ENCODE peak calls at places on chromosome 7, in eight cellular contexts. One of them, this sample, is unnamed.

GRCh38 chr7:96701258-96701657 is 8.4 kb downstream of the SEM1 start:
- DNase-seq in IMR-90: no peak
- DNase-seq in heart left ventricle: no peak
- DNase-seq in Peyer's patch: no peak
- DNase-seq in tibial artery: no peak
- DNase-seq in DND-41: no peak
- DNase-seq in neural crest cell: peak; percentile 7
- DNase-seq in psoas muscle: no peak
- DNase-seq in this sample: no peak

GRCh38 chr7:104137971-104138370 is 69.8 kb downstream of the ORC5 start:
- DNase-seq in IMR-90: peak; percentile 83
- DNase-seq in heart left ventricle: no peak
- DNase-seq in Peyer's patch: no peak
- DNase-seq in tibial artery: no peak
- DNase-seq in DND-41: no peak
- DNase-seq in neural crest cell: no peak
- DNase-seq in psoas muscle: no peak
- DNase-seq in this sample: no peak

GRCh38 chr7:133837248-133837647 is 289.9 kb upstream of the LRGUK start:
- DNase-seq in IMR-90: no peak
- DNase-seq in heart left ventricle: no peak
- DNase-seq in Peyer's patch: no peak
- DNase-seq in tibial artery: no peak
- DNase-seq in DND-41: no peak
- DNase-seq in neural crest cell: no peak
- DNase-seq in psoas muscle: no peak
- DNase-seq in this sample: no peak

GRCh38 chr7:117190104-117190503 is 132.8 kb downstream of the WNT2 start:
- DNase-seq in IMR-90: no peak
- DNase-seq in heart left ventricle: no peak
- DNase-seq in Peyer's patch: no peak
- DNase-seq in tibial artery: no peak
- DNase-seq in DND-41: no peak
- DNase-seq in neural crest cell: no peak
- DNase-seq in psoas muscle: no peak
- DNase-seq in this sample: no peak

GRCh38 chr7:140078392-140078791 is 15.6 kb upstream of the PARP12 start:
- DNase-seq in IMR-90: no peak
- DNase-seq in heart left ventricle: no peak
- DNase-seq in Peyer's patch: peak; percentile 49
- DNase-seq in tibial artery: no peak
- DNase-seq in DND-41: no peak
- DNase-seq in neural crest cell: no peak
- DNase-seq in psoas muscle: no peak
- DNase-seq in this sample: no peak

GRCh38 chr7:1065263-1066260 is 21.2 kb downstream of the GPR146 start:
- DNase-seq in IMR-90: peak; percentile 58
- DNase-seq in heart left ventricle: peak; percentile 93
- DNase-seq in Peyer's patch: peak; percentile 82
- DNase-seq in tibial artery: peak; percentile 88
- DNase-seq in DND-41: peak; percentile 66
- DNase-seq in neural crest cell: peak; percentile 84
- DNase-seq in psoas muscle: peak; percentile 86
- DNase-seq in this sample: peak; percentile 89

GRCh38 chr7:141370178-141370577 is 181.0 kb upstream of the AGK start:
- DNase-seq in IMR-90: no peak
- DNase-seq in heart left ventricle: no peak
- DNase-seq in Peyer's patch: no peak
- DNase-seq in tibial artery: no peak
- DNase-seq in DND-41: no peak
- DNase-seq in neural crest cell: no peak
- DNase-seq in psoas muscle: no peak
- DNase-seq in this sample: no peak

GRCh38 chr7:34747842-34748241 is 89.8 kb downstream of the NPSR1 start:
- DNase-seq in IMR-90: no peak
- DNase-seq in heart left ventricle: no peak
- DNase-seq in Peyer's patch: no peak
- DNase-seq in tibial artery: no peak
- DNase-seq in DND-41: no peak
- DNase-seq in neural crest cell: no peak
- DNase-seq in psoas muscle: no peak
- DNase-seq in this sample: no peak

GRCh38 chr7:20783716-20784310 is 2.9 kb downstream of the SP8 start:
- DNase-seq in IMR-90: no peak
- DNase-seq in heart left ventricle: peak; percentile 60
- DNase-seq in Peyer's patch: no peak
- DNase-seq in tibial artery: no peak
- DNase-seq in DND-41: no peak
- DNase-seq in neural crest cell: no peak
- DNase-seq in psoas muscle: no peak
- DNase-seq in this sample: peak; percentile 11

GRCh38 chr7:29332875-29333482 is 138.4 kb downstream of the CHN2 start:
- DNase-seq in IMR-90: no peak
- DNase-seq in heart left ventricle: no peak
- DNase-seq in Peyer's patch: no peak
- DNase-seq in tibial artery: no peak
- DNase-seq in DND-41: no peak
- DNase-seq in neural crest cell: no peak
- DNase-seq in psoas muscle: no peak
- DNase-seq in this sample: no peak

GRCh38 chr7:25720427-25720826 is 431.6 kb upstream of the NFE2L3 start:
- DNase-seq in IMR-90: peak; percentile 2
- DNase-seq in heart left ventricle: no peak
- DNase-seq in Peyer's patch: no peak
- DNase-seq in tibial artery: no peak
- DNase-seq in DND-41: no peak
- DNase-seq in neural crest cell: no peak
- DNase-seq in psoas muscle: no peak
- DNase-seq in this sample: no peak
- TF ChIP-seq CTCF in IMR-90: peak; percentile 17
- TF ChIP-seq CTCF in heart left ventricle: no peak
- TF ChIP-seq CTCF in Peyer's patch: peak; percentile 26
- TF ChIP-seq CTCF in tibial artery: peak; percentile 10
- TF ChIP-seq CTCF in DND-41: peak; percentile 37
- TF ChIP-seq CTCF in neural crest cell: peak; percentile 63
- TF ChIP-seq CTCF in psoas muscle: no peak
- TF ChIP-seq CTCF in this sample: no peak

DNA sequence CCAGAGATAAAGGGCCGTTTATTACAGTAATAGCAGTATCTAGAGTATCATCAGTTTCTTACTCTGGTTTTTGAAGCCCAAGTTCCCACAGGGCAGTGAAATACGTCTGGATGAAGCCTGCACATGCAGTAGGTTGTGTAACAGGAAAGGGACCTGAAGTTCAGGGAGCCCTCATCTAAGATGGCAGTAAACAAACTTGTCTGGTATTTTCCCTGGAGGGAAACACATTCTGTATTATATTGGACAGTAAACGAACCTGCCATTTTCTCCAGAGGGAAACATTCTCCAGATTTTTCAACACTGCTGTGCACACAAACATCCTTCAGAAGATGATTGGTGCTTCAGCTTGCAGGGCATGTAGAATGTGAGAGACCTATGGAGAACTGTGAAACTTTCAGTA is 189.9 kb downstream of the TFEC start:
- DNase-seq in IMR-90: no peak
- DNase-seq in heart left ventricle: no peak
- DNase-seq in Peyer's patch: no peak
- DNase-seq in tibial artery: no peak
- DNase-seq in DND-41: no peak
- DNase-seq in neural crest cell: no peak
- DNase-seq in psoas muscle: no peak
- DNase-seq in this sample: no peak
- TF ChIP-seq CTCF in IMR-90: no peak
- TF ChIP-seq CTCF in heart left ventricle: no peak
- TF ChIP-seq CTCF in Peyer's patch: no peak
- TF ChIP-seq CTCF in tibial artery: no peak
- TF ChIP-seq CTCF in DND-41: no peak
- TF ChIP-seq CTCF in neural crest cell: no peak
- TF ChIP-seq CTCF in psoas muscle: no peak
- TF ChIP-seq CTCF in this sample: no peak

DNA sequence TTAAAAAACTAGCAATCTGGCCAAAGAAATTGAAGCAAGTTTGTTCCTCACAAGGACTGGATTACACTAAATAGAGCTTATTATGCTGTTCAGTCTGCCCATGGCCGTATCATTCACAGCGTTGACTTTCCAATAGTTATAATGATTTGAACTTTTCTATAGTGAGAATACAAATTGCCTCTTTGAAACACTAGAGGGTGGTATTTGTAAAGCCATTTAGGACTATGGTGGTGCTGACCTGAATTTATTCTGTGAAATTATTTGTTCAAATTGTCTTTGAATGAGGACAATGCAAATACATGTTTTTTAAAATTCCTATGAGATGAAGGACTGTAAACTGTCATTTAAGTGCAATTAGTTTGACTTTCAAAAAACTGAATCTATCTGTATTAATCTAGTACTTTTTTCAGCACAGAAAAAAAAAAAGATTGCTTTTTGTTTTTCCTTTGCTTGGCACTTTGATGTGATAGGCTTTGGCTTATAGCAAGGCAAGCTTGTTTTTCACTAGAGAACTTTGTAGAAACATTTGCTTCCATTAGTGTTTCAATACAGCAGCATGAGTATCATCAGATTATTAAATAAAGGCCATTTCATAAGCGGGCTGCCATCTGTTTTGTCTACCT is 122.6 kb upstream of the TMEM229A start:
- DNase-seq in IMR-90: peak; percentile 44
- DNase-seq in heart left ventricle: no peak
- DNase-seq in Peyer's patch: no peak
- DNase-seq in tibial artery: no peak
- DNase-seq in DND-41: no peak
- DNase-seq in neural crest cell: no peak
- DNase-seq in psoas muscle: no peak
- DNase-seq in this sample: no peak
- TF ChIP-seq CTCF in IMR-90: peak; percentile 65
- TF ChIP-seq CTCF in heart left ventricle: peak; percentile 35
- TF ChIP-seq CTCF in Peyer's patch: peak; percentile 46
- TF ChIP-seq CTCF in tibial artery: peak; percentile 24
- TF ChIP-seq CTCF in DND-41: peak; percentile 55
- TF ChIP-seq CTCF in neural crest cell: peak; percentile 80
- TF ChIP-seq CTCF in psoas muscle: peak; percentile 30
- TF ChIP-seq CTCF in this sample: peak; percentile 21

GRCh38 chr7:92720604-92721350 is 115.6 kb downstream of the CDK6 start:
- DNase-seq in IMR-90: no peak
- DNase-seq in heart left ventricle: no peak
- DNase-seq in Peyer's patch: no peak
- DNase-seq in tibial artery: no peak
- DNase-seq in DND-41: no peak
- DNase-seq in neural crest cell: no peak
- DNase-seq in psoas muscle: no peak
- DNase-seq in this sample: no peak
- TF ChIP-seq CTCF in IMR-90: no peak
- TF ChIP-seq CTCF in heart left ventricle: no peak
- TF ChIP-seq CTCF in Peyer's patch: no peak
- TF ChIP-seq CTCF in tibial artery: no peak
- TF ChIP-seq CTCF in DND-41: peak; percentile 16
- TF ChIP-seq CTCF in neural crest cell: no peak
- TF ChIP-seq CTCF in psoas muscle: no peak
- TF ChIP-seq CTCF in this sample: no peak

GRCh38 chr7:32390210-32390609 is 100.0 kb downstream of the LSM5 start:
- DNase-seq in IMR-90: no peak
- DNase-seq in heart left ventricle: no peak
- DNase-seq in Peyer's patch: no peak
- DNase-seq in tibial artery: no peak
- DNase-seq in DND-41: no peak
- DNase-seq in neural crest cell: no peak
- DNase-seq in psoas muscle: no peak
- DNase-seq in this sample: no peak
- TF ChIP-seq CTCF in IMR-90: no peak
- TF ChIP-seq CTCF in heart left ventricle: no peak
- TF ChIP-seq CTCF in Peyer's patch: no peak
- TF ChIP-seq CTCF in tibial artery: no peak
- TF ChIP-seq CTCF in DND-41: no peak
- TF ChIP-seq CTCF in neural crest cell: no peak
- TF ChIP-seq CTCF in psoas muscle: no peak
- TF ChIP-seq CTCF in this sample: no peak

GRCh38 chr7:76246804-76247389 is 45.2 kb downstream of the SRRM3 start:
- DNase-seq in IMR-90: no peak
- DNase-seq in heart left ventricle: no peak
- DNase-seq in Peyer's patch: no peak
- DNase-seq in tibial artery: no peak
- DNase-seq in DND-41: no peak
- DNase-seq in neural crest cell: no peak
- DNase-seq in psoas muscle: no peak
- DNase-seq in this sample: no peak
- TF ChIP-seq CTCF in IMR-90: no peak
- TF ChIP-seq CTCF in heart left ventricle: no peak
- TF ChIP-seq CTCF in Peyer's patch: no peak
- TF ChIP-seq CTCF in tibial artery: no peak
- TF ChIP-seq CTCF in DND-41: no peak
- TF ChIP-seq CTCF in neural crest cell: no peak
- TF ChIP-seq CTCF in psoas muscle: no peak
- TF ChIP-seq CTCF in this sample: no peak

GRCh38 chr7:72334066-72334465 is 78.1 kb downstream of the CALN1 start:
- DNase-seq in IMR-90: no peak
- DNase-seq in heart left ventricle: no peak
- DNase-seq in Peyer's patch: no peak
- DNase-seq in tibial artery: no peak
- DNase-seq in DND-41: no peak
- DNase-seq in neural crest cell: no peak
- DNase-seq in psoas muscle: no peak
- DNase-seq in this sample: no peak
- TF ChIP-seq CTCF in IMR-90: no peak
- TF ChIP-seq CTCF in heart left ventricle: no peak
- TF ChIP-seq CTCF in Peyer's patch: no peak
- TF ChIP-seq CTCF in tibial artery: no peak
- TF ChIP-seq CTCF in DND-41: peak; percentile 48
- TF ChIP-seq CTCF in neural crest cell: peak; percentile 38
- TF ChIP-seq CTCF in psoas muscle: no peak
- TF ChIP-seq CTCF in this sample: no peak

DNA sequence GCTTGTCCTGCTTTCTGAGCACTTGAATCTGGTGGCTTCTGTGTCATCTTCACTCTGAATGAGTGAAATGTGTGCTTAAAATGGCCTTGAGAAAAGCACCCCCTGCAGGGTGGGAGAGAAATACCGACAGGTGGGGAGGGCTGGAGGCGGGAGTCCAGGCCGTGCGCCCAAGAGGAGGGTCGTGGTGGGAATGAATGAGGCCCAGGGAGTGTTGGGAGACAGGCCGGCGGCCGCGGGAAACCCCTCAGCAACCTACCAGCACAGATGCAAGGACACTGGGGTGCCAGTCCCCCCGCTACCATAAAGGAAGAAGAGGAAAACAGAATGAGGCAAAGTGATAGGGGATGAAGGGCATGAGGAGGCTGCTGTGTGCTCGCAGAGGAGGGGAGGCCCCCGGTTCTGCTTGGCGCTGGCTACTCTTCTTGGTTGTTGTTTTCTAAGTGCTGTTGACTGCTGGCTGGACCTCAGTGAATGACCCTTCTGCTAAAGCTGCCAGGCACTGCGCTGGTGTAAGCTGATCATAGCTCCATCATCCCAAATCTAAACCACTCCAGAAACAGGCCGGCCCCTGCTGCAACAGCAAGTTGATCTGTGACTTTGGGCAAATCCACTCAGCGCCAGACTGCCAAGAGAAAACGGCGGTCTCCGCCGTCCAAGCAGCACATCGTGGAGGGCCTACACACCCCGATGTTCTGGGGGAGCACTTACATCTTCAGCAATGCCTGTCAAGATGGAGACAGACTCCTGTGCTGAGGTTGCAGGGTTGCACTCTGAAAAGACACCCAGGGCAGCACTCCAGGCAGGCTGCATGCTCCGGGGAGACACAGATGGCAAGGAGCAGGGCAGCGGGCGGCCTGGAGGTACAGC is 378.5 kb downstream of the DNAJB6 start:
- DNase-seq in IMR-90: no peak
- DNase-seq in heart left ventricle: peak; percentile 41
- DNase-seq in Peyer's patch: no peak
- DNase-seq in tibial artery: peak; percentile 52
- DNase-seq in DND-41: peak; percentile 17
- DNase-seq in neural crest cell: no peak
- DNase-seq in psoas muscle: no peak
- DNase-seq in this sample: no peak
- TF ChIP-seq CTCF in IMR-90: no peak
- TF ChIP-seq CTCF in heart left ventricle: no peak
- TF ChIP-seq CTCF in Peyer's patch: no peak
- TF ChIP-seq CTCF in tibial artery: no peak
- TF ChIP-seq CTCF in DND-41: peak; percentile 59
- TF ChIP-seq CTCF in neural crest cell: no peak
- TF ChIP-seq CTCF in psoas muscle: no peak
- TF ChIP-seq CTCF in this sample: no peak